ENCODE peak calls at places on chromosomes 6 and 20, in five cellular contexts. S is PC-3, W is H1, Y is PC-9, B is mammary epithelial cell. H is an unnamed sample.

GRCh38 chr6:48817714-48818113 is 645.3 kb downstream of the MMUT start:
- DNase-seq in S (peak; percentile 9), W (no peak), Y (no peak), B (peak; percentile 71), H (no peak)

GRCh38 chr6:167745660-167746376 is 80.9 kb upstream of the AFDN start:
- DNase-seq in S (no peak), W (no peak), Y (no peak), B (no peak), H (no peak)

GRCh38 chr6:79048611-79049010 is 29.4 kb downstream of the PHIP start:
- DNase-seq in S (peak; percentile 41), W (no peak), Y (no peak), B (peak; percentile 12), H (peak; percentile 59)

GRCh38 chr6:32829495-32829894 is 9.0 kb downstream of the TAP2 start:
- DNase-seq in S (no peak), W (no peak), Y (no peak), B (no peak), H (no peak)

GRCh38 chr6:161079566-161080262 is 88.1 kb downstream of the MAP3K4 start:
- DNase-seq in S (peak; percentile 73), W (no peak), Y (no peak), B (peak; percentile 84), H (no peak)

GRCh38 chr6:29537714-29538403 is 21.7 kb downstream of the UBD start:
- DNase-seq in S (peak; percentile 3), W (peak; percentile 19), Y (no peak), B (no peak), H (no peak)

GRCh38 chr20:37305079-37305478 is 15.6 kb downstream of the MANBAL start:
- DNase-seq in S (no peak), W (no peak), Y (no peak), B (no peak), H (no peak)

GRCh38 chr6:89583559-89583958 is 55.0 kb downstream of the LYRM2 start:
- DNase-seq in S (no peak), W (no peak), Y (no peak), B (no peak), H (no peak)

GRCh38 chr6:41449399-41450245 is 96.6 kb upstream of the FOXP4 start:
- DNase-seq in S (no peak), W (no peak), Y (no peak), B (no peak), H (peak; percentile 25)

GRCh38 chr6:11730645-11731044 is 48.0 kb downstream of the ADTRP start:
- DNase-seq in S (no peak), W (no peak), Y (no peak), B (no peak), H (no peak)

GRCh38 chr6:136323431-136324112 is 33.9 kb upstream of the BCLAF1 start:
- DNase-seq in S (no peak), W (no peak), Y (no peak), B (no peak), H (peak; percentile 57)

GRCh38 chr6:35259946-35260626 is 551 bp downstream of the ZNF76 start:
- DNase-seq in S (peak; percentile 44), W (peak; percentile 91), Y (peak; percentile 69), B (peak; percentile 89), H (peak; percentile 9)

GRCh38 chr20:19789446-19789845 is 31.4 kb downstream of the RIN2 start:
- DNase-seq in S (no peak), W (no peak), Y (no peak), B (no peak), H (peak; percentile 42)

GRCh38 chr6:170445984-170446383 is 107.1 kb downstream of the PSMB1 start:
- DNase-seq in S (no peak), W (no peak), Y (no peak), B (no peak), H (no peak)

GRCh38 chr6:74979065-74979766 is 226.6 kb downstream of the COL12A1 start:
- DNase-seq in S (peak; percentile 43), W (no peak), Y (no peak), B (peak; percentile 96), H (no peak)

GRCh38 chr6:135667694-135668455 is 170.3 kb upstream of the AHI1 start:
- DNase-seq in S (peak; percentile 54), W (no peak), Y (no peak), B (peak; percentile 23), H (no peak)

GRCh38 chr6:1662532-1662931 is 52.8 kb downstream of the FOXC1 start:
- DNase-seq in S (no peak), W (no peak), Y (no peak), B (no peak), H (no peak)

GRCh38 chr6:132598473-132598872 is 8.9 kb upstream of the TAAR5 start:
- DNase-seq in S (peak; percentile 38), W (no peak), Y (no peak), B (no peak), H (peak; percentile 10)

GRCh38 chr6:31037692-31038091 is 27.4 kb downstream of the MUC22 start:
- DNase-seq in S (peak; percentile 19), W (no peak), Y (no peak), B (peak; percentile 59), H (no peak)

GRCh38 chr20:59185809-59186208 is 22.2 kb downstream of the ZNF831 start:
- DNase-seq in S (no peak), W (no peak), Y (no peak), B (no peak), H (no peak)

GRCh38 chr6:5084192-5084786 is 852 bp upstream of the PPP1R3G start:
- DNase-seq in S (no peak), W (no peak), Y (peak; percentile 34), B (no peak), H (no peak)

GRCh38 chr6:37256692-37257319 is 766 bp upstream of the TBC1D22B start:
- DNase-seq in S (peak; percentile 42), W (no peak), Y (no peak), B (peak; percentile 51), H (no peak)

GRCh38 chr20:49381558-49382493 is 100.6 kb downstream of the KCNB1 start:
- DNase-seq in S (peak; percentile 38), W (no peak), Y (peak; percentile 41), B (peak; percentile 87), H (peak; percentile 45)

GRCh38 chr6:133568970-133569889 is 319.7 kb upstream of the TCF21 start:
- DNase-seq in S (peak; percentile 90), W (no peak), Y (peak; percentile 68), B (peak; percentile 92), H (peak; percentile 67)

GRCh38 chr6:7543761-7544424 is 2.4 kb downstream of the DSP start:
- DNase-seq in S (peak; percentile 20), W (no peak), Y (no peak), B (peak; percentile 55), H (no peak)

GRCh38 chr6:7542878-7543394 is 1.5 kb downstream of the DSP start:
- DNase-seq in S (peak; percentile 84), W (peak; percentile 67), Y (peak; percentile 69), B (peak; percentile 88), H (peak; percentile 20)

GRCh38 chr6:7542065-7542877 is 800 bp downstream of the DSP start:
- DNase-seq in S (peak; percentile 35), W (no peak), Y (peak; percentile 54), B (no peak), H (no peak)

GRCh38 chr6:7540595-7540994 is 876 bp upstream of the DSP start:
- DNase-seq in S (no peak), W (no peak), Y (peak; percentile 60), B (no peak), H (no peak)

DNA sequence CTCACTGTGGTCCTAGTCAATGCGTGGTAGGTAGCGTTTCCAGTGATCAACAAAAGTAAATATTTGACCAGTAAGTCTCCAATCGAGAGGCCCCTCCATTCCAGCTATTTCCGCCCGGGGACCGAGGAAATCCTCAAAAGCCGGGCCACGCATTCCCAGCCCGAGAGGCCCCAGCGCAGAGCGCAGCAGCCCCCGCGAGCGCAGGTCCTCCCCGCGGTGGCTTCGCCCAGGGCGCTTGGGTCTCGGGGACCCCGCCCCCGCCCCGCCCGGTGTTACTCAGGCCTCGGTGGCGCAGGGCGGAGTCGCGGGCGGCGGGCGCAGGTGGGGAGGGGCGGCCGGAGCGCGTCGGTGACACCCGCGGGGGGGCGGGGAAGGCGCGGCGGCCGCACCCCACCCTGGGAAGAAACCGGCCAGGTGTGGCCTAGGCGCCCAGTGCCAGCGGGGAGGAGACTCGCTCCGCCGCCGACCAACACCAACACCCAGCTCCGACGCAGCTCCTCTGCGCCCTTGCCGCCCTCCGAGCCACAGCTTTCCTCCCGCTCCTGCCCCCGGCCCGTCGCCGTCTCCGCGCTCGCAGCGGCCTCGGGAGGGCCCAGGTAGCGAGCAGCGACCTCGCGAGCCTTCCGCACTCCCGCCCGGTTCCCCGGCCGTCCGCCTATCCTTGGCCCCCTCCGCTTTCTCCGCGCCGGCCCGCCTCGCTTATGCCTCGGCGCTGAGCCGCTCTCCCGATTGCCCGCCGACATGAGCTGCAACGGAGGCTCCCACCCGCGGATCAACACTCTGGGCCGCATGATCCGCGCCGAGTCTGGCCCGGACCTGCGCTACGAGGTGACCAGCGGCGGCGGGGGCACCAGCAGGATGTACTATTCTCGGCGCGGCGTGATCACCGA is at the start of gene DSP:
- DNase-seq in S (peak; percentile 86), W (peak; percentile 83), Y (peak; percentile 96), B (peak; percentile 93), H (peak; percentile 18)
- TF ChIP-seq EZH2 in S (no peak), W (no peak), Y (no peak), B (no peak), H (peak; percentile 34)

GRCh38 chr20:17566345-17566744 is 3.5 kb upstream of the DSTN start:
- DNase-seq in S (no peak), W (no peak), Y (no peak), B (no peak), H (no peak)

GRCh38 chr20:17560344-17561074 is 9.4 kb upstream of the DSTN start:
- DNase-seq in S (peak; percentile 4), W (peak; percentile 41), Y (no peak), B (no peak), H (no peak)

GRCh38 chr20:17559338-17559737 is 10.5 kb upstream of the DSTN start:
- DNase-seq in S (peak; percentile 11), W (peak; percentile 39), Y (no peak), B (no peak), H (no peak)

GRCh38 chr20:17565164-17565845 is 4.6 kb upstream of the DSTN start:
- DNase-seq in S (peak; percentile 67), W (no peak), Y (no peak), B (no peak), H (peak; percentile 62)

GRCh38 chr20:17562804-17563305 is 7.0 kb upstream of the DSTN start:
- DNase-seq in S (peak; percentile 31), W (peak; percentile 27), Y (peak; percentile 51), B (peak; percentile 77), H (no peak)
- H3K27ac ChIP-seq in S (peak overlapping the region; percentile 71), W (no peak overlapping the region), Y (peak overlapping the region; percentile 94), B (peak overlapping the region; percentile 90), H (no peak overlapping the region)

GRCh38 chr20:62697468-62697912 is 11.1 kb upstream of the NTSR1 start:
- DNase-seq in S (no peak), W (no peak), Y (no peak), B (no peak), H (peak; percentile 89)
- TF ChIP-seq EZH2 in S (no peak), W (no peak), Y (no peak), B (no peak), H (no peak)

GRCh38 chr6:43020847-43021246 is 576 bp upstream of the RRP36 start:
- DNase-seq in S (no peak), W (peak; percentile 61), Y (no peak), B (no peak), H (peak; percentile 56)

GRCh38 chr6:43020052-43020705 is 1.2 kb upstream of the RRP36 start:
- DNase-seq in S (no peak), W (no peak), Y (no peak), B (no peak), H (no peak)

GRCh38 chr6:43016935-43017334 is 2.9 kb downstream of the KLHDC3 start:
- DNase-seq in S (no peak), W (no peak), Y (no peak), B (no peak), H (no peak)

GRCh38 chr6:43021270-43022047 is at the start of gene RRP36:
- DNase-seq in S (peak; percentile 76), W (peak; percentile 84), Y (peak; percentile 66), B (peak; percentile 63), H (peak; percentile 88)

GRCh38 chr6:43019152-43019551 is 2.3 kb upstream of the RRP36 start:
- DNase-seq in S (no peak), W (no peak), Y (no peak), B (no peak), H (no peak)
- H3K27ac ChIP-seq in S (no peak overlapping the region), W (no peak overlapping the region), Y (no peak overlapping the region), B (no peak overlapping the region), H (no peak overlapping the region)

H was measured in A673.